ENCODE peak calls at places on chromosome 15, in nine cellular contexts. One of them, this sample, is unnamed.

GRCh38 chr15:42191610-42192346 is 16.3 kb downstream of the VPS39 start:
- DNase-seq in T-helper 1 cell: no peak
- DNase-seq in stimulated activated CD8-positive, alpha-beta memory T cell treated with anti-CD3 and anti-CD28 coated beads, Interleukin-7, amount 100 ng/mL, for 48 hours: no peak
- DNase-seq in HCEC 1CT: no peak
- DNase-seq in activated CD4-positive, CD25-positive, alpha-beta regulatory T cell: no peak
- DNase-seq in endothelial cell: no peak
- DNase-seq in GM20000: no peak
- DNase-seq in MV-4-11: no peak
- DNase-seq in fibroblast of lung: no peak
- DNase-seq in this sample: no peak

GRCh38 chr15:48644827-48645557 is 517 bp downstream of the FBN1 start:
- DNase-seq in HCEC 1CT: peak
- DNase-seq in T-helper 1 cell: no peak
- DNase-seq in MV-4-11: no peak
- DNase-seq in activated CD4-positive, CD25-positive, alpha-beta regulatory T cell: no peak
- DNase-seq in GM20000: peak
- DNase-seq in stimulated activated CD8-positive, alpha-beta memory T cell treated with anti-CD3 and anti-CD28 coated beads, Interleukin-7, amount 100 ng/mL, for 48 hours: no peak
- DNase-seq in endothelial cell: peak
- DNase-seq in fibroblast of lung: peak
- DNase-seq in this sample: peak

GRCh38 chr15:92413511-92413910 is 19.8 kb downstream of the ST8SIA2 start:
- DNase-seq in stimulated activated CD8-positive, alpha-beta memory T cell treated with anti-CD3 and anti-CD28 coated beads, Interleukin-7, amount 100 ng/mL, for 48 hours: no peak
- DNase-seq in T-helper 1 cell: no peak
- DNase-seq in GM20000: no peak
- DNase-seq in HCEC 1CT: no peak
- DNase-seq in activated CD4-positive, CD25-positive, alpha-beta regulatory T cell: no peak
- DNase-seq in endothelial cell: no peak
- DNase-seq in fibroblast of lung: no peak
- DNase-seq in MV-4-11: no peak
- DNase-seq in this sample: no peak

GRCh38 chr15:100571592-100572167 is 30.3 kb downstream of the LINS1 start:
- DNase-seq in activated CD4-positive, CD25-positive, alpha-beta regulatory T cell: no peak
- DNase-seq in stimulated activated CD8-positive, alpha-beta memory T cell treated with anti-CD3 and anti-CD28 coated beads, Interleukin-7, amount 100 ng/mL, for 48 hours: no peak
- DNase-seq in GM20000: no peak
- DNase-seq in endothelial cell: no peak
- DNase-seq in HCEC 1CT: no peak
- DNase-seq in T-helper 1 cell: no peak
- DNase-seq in fibroblast of lung: no peak
- DNase-seq in MV-4-11: no peak
- DNase-seq in this sample: no peak

GRCh38 chr15:37078000-37078399 is 22.3 kb downstream of the MEIS2 start:
- DNase-seq in MV-4-11: no peak
- DNase-seq in fibroblast of lung: no peak
- DNase-seq in activated CD4-positive, CD25-positive, alpha-beta regulatory T cell: no peak
- DNase-seq in T-helper 1 cell: no peak
- DNase-seq in endothelial cell: no peak
- DNase-seq in HCEC 1CT: no peak
- DNase-seq in GM20000: no peak
- DNase-seq in stimulated activated CD8-positive, alpha-beta memory T cell treated with anti-CD3 and anti-CD28 coated beads, Interleukin-7, amount 100 ng/mL, for 48 hours: no peak
- DNase-seq in this sample: no peak

GRCh38 chr15:40054746-40055575 is 16.0 kb upstream of the SRP14 start:
- DNase-seq in endothelial cell: no peak
- DNase-seq in stimulated activated CD8-positive, alpha-beta memory T cell treated with anti-CD3 and anti-CD28 coated beads, Interleukin-7, amount 100 ng/mL, for 48 hours: no peak
- DNase-seq in fibroblast of lung: peak
- DNase-seq in MV-4-11: peak
- DNase-seq in T-helper 1 cell: no peak
- DNase-seq in activated CD4-positive, CD25-positive, alpha-beta regulatory T cell: no peak
- DNase-seq in GM20000: peak
- DNase-seq in HCEC 1CT: peak
- DNase-seq in this sample: peak

GRCh38 chr15:39919740-39920509 is at the start of gene GPR176:
- DNase-seq in fibroblast of lung: peak
- DNase-seq in endothelial cell: peak
- DNase-seq in stimulated activated CD8-positive, alpha-beta memory T cell treated with anti-CD3 and anti-CD28 coated beads, Interleukin-7, amount 100 ng/mL, for 48 hours: no peak
- DNase-seq in T-helper 1 cell: peak
- DNase-seq in MV-4-11: no peak
- DNase-seq in GM20000: peak
- DNase-seq in HCEC 1CT: peak
- DNase-seq in activated CD4-positive, CD25-positive, alpha-beta regulatory T cell: peak
- DNase-seq in this sample: peak

GRCh38 chr15:67121725-67122600 is 56.6 kb downstream of the SMAD3 start:
- DNase-seq in T-helper 1 cell: no peak
- DNase-seq in HCEC 1CT: no peak
- DNase-seq in activated CD4-positive, CD25-positive, alpha-beta regulatory T cell: no peak
- DNase-seq in stimulated activated CD8-positive, alpha-beta memory T cell treated with anti-CD3 and anti-CD28 coated beads, Interleukin-7, amount 100 ng/mL, for 48 hours: no peak
- DNase-seq in GM20000: no peak
- DNase-seq in MV-4-11: no peak
- DNase-seq in fibroblast of lung: no peak
- DNase-seq in endothelial cell: no peak
- DNase-seq in this sample: no peak

GRCh38 chr15:69604050-69604378 is 151.4 kb downstream of the RPLP1 start:
- DNase-seq in endothelial cell: peak
- DNase-seq in GM20000: no peak
- DNase-seq in activated CD4-positive, CD25-positive, alpha-beta regulatory T cell: no peak
- DNase-seq in stimulated activated CD8-positive, alpha-beta memory T cell treated with anti-CD3 and anti-CD28 coated beads, Interleukin-7, amount 100 ng/mL, for 48 hours: no peak
- DNase-seq in T-helper 1 cell: no peak
- DNase-seq in HCEC 1CT: no peak
- DNase-seq in fibroblast of lung: no peak
- DNase-seq in MV-4-11: peak
- DNase-seq in this sample: no peak

GRCh38 chr15:63010386-63010785 is 32.2 kb upstream of the TPM1 start:
- DNase-seq in GM20000: no peak
- DNase-seq in T-helper 1 cell: no peak
- DNase-seq in fibroblast of lung: no peak
- DNase-seq in endothelial cell: no peak
- DNase-seq in MV-4-11: no peak
- DNase-seq in HCEC 1CT: no peak
- DNase-seq in activated CD4-positive, CD25-positive, alpha-beta regulatory T cell: no peak
- DNase-seq in stimulated activated CD8-positive, alpha-beta memory T cell treated with anti-CD3 and anti-CD28 coated beads, Interleukin-7, amount 100 ng/mL, for 48 hours: no peak
- DNase-seq in this sample: no peak

GRCh38 chr15:81258455-81258854 is 61.8 kb downstream of the IL16 start:
- DNase-seq in HCEC 1CT: no peak
- DNase-seq in stimulated activated CD8-positive, alpha-beta memory T cell treated with anti-CD3 and anti-CD28 coated beads, Interleukin-7, amount 100 ng/mL, for 48 hours: no peak
- DNase-seq in MV-4-11: no peak
- DNase-seq in fibroblast of lung: no peak
- DNase-seq in GM20000: no peak
- DNase-seq in activated CD4-positive, CD25-positive, alpha-beta regulatory T cell: no peak
- DNase-seq in endothelial cell: no peak
- DNase-seq in T-helper 1 cell: no peak
- DNase-seq in this sample: no peak

GRCh38 chr15:81357178-81357686 is 16.8 kb downstream of the TMC3 start:
- DNase-seq in T-helper 1 cell: no peak
- DNase-seq in MV-4-11: no peak
- DNase-seq in endothelial cell: no peak
- DNase-seq in HCEC 1CT: no peak
- DNase-seq in activated CD4-positive, CD25-positive, alpha-beta regulatory T cell: no peak
- DNase-seq in GM20000: no peak
- DNase-seq in fibroblast of lung: no peak
- DNase-seq in stimulated activated CD8-positive, alpha-beta memory T cell treated with anti-CD3 and anti-CD28 coated beads, Interleukin-7, amount 100 ng/mL, for 48 hours: no peak
- DNase-seq in this sample: no peak